ENCODE peak calls at places on chromosomes 2 and 18, in seven cellular contexts. D is lower lobe of right lung; U is activated CD4-positive, CD25-positive, alpha-beta regulatory T cell treated with anti-CD3 and anti-CD28 coated beads, Interleukin-2, amount 50 U/mL, for 16 hours; J is head of caudate nucleus; O is WERI-Rb-1; T is AG10803; C is heart right ventricle. N is an unnamed sample.

GRCh38 chr2:19046986-19047780 is 311.2 kb downstream of the OSR1 start:
- DNase-seq in D (no peak), U (no peak), J (no peak), O (no peak), T (no peak), C (peak; percentile 61), N (no peak)

GRCh38 chr18:48655460-48655859 is 116.6 kb downstream of the CTIF start:
- DNase-seq in D (no peak), U (no peak), J (no peak), O (no peak), T (no peak), C (no peak), N (no peak)

GRCh38 chr18:45122510-45122909 is 441.8 kb downstream of the SETBP1 start:
- DNase-seq in D (no peak), U (no peak), J (no peak), O (no peak), T (peak; percentile 36), C (no peak), N (no peak)

GRCh38 chr18:58247363-58247834 is 203.4 kb downstream of the NEDD4L start:
- DNase-seq in D (no peak), U (no peak), J (peak; percentile 70), O (no peak), T (no peak), C (peak; percentile 44), N (no peak)

GRCh38 chr2:179443175-179443574 is 178.5 kb upstream of the SESTD1 start:
- DNase-seq in D (no peak), U (no peak), J (no peak), O (no peak), T (no peak), C (no peak), N (no peak)

GRCh38 chr2:157194097-157194688 is 63.3 kb upstream of the GALNT5 start:
- DNase-seq in D (no peak), U (no peak), J (peak; percentile 39), O (no peak), T (peak; percentile 74), C (peak; percentile 28), N (no peak)

GRCh38 chr2:207767461-207768167 is 2.1 kb downstream of the FZD5 start:
- DNase-seq in D (peak; percentile 82), U (no peak), J (peak; percentile 70), O (peak; percentile 38), T (no peak), C (no peak), N (no peak)

GRCh38 chr2:57549642-57550102 is 496.9 kb upstream of the VRK2 start:
- DNase-seq in D (no peak), U (no peak), J (no peak), O (no peak), T (no peak), C (no peak), N (peak; percentile 1)

GRCh38 chr2:100902833-100903405 is 83.0 kb downstream of the NPAS2 start:
- DNase-seq in D (no peak), U (no peak), J (no peak), O (no peak), T (peak; percentile 95), C (no peak), N (peak; percentile 93)

GRCh38 chr2:2575870-2576386 is 244.9 kb upstream of the MYT1L start:
- DNase-seq in D (no peak), U (no peak), J (peak; percentile 35), O (no peak), T (no peak), C (no peak), N (no peak)

GRCh38 chr2:239291505-239292350 is 109.1 kb downstream of the HDAC4 start:
- DNase-seq in D (peak; percentile 21), U (no peak), J (peak; percentile 80), O (no peak), T (no peak), C (no peak), N (no peak)

GRCh38 chr18:13319629-13320028 is 101.1 kb downstream of the LDLRAD4 start:
- DNase-seq in D (no peak), U (no peak), J (no peak), O (no peak), T (no peak), C (no peak), N (no peak)

GRCh38 chr2:188813846-188814245 is 160.3 kb upstream of the COL3A1 start:
- DNase-seq in D (no peak), U (no peak), J (no peak), O (no peak), T (peak; percentile 55), C (no peak), N (peak; percentile 55)

GRCh38 chr2:235048549-235048948 is 96.7 kb downstream of the SH3BP4 start:
- DNase-seq in D (no peak), U (no peak), J (peak; percentile 38), O (no peak), T (no peak), C (peak; percentile 42), N (no peak)

GRCh38 chr18:76824136-76824676 is 1.8 kb downstream of the ZNF236 start:
- DNase-seq in D (no peak), U (no peak), J (no peak), O (no peak), T (no peak), C (no peak), N (no peak)

GRCh38 chr18:43129946-43130523 is 14.6 kb upstream of the RIT2 start:
- DNase-seq in D (no peak), U (no peak), J (no peak), O (no peak), T (peak; percentile 11), C (no peak), N (no peak)

GRCh38 chr18:23835506-23835905 is 146.3 kb downstream of the LAMA3 start:
- DNase-seq in D (no peak), U (no peak), J (no peak), O (no peak), T (peak; percentile 60), C (no peak), N (no peak)

GRCh38 chr18:46345181-46345465 is 240.9 kb downstream of the HAUS1 start:
- DNase-seq in D (no peak), U (no peak), J (no peak), O (no peak), T (no peak), C (no peak), N (no peak)

GRCh38 chr18:41731887-41732286 is 223.1 kb upstream of the PIK3C3 start:
- DNase-seq in D (no peak), U (no peak), J (no peak), O (no peak), T (no peak), C (no peak), N (no peak)

GRCh38 chr2:193502363-193503035 is 1307.8 kb upstream of the TMEFF2 start:
- DNase-seq in D (no peak), U (no peak), J (no peak), O (no peak), T (no peak), C (no peak), N (no peak)

GRCh38 chr2:237418300-237418699 is 4.3 kb upstream of the COL6A3 start:
- DNase-seq in D (no peak), U (no peak), J (no peak), O (no peak), T (peak; percentile 52), C (no peak), N (no peak)

GRCh38 chr18:68454511-68455228 is 260.2 kb downstream of the TMX3 start:
- DNase-seq in D (no peak), U (no peak), J (no peak), O (no peak), T (peak; percentile 59), C (no peak), N (no peak)

GRCh38 chr2:202109737-202110184 is 36.7 kb downstream of the KIAA2012 start:
- DNase-seq in D (no peak), U (no peak), J (no peak), O (no peak), T (peak; percentile 76), C (peak; percentile 13), N (peak; percentile 41)

GRCh38 chr2:232890896-232891601 is 21.0 kb downstream of the SNORC start:
- DNase-seq in D (peak; percentile 65), U (no peak), J (peak; percentile 46), O (peak; percentile 70), T (no peak), C (no peak), N (no peak)

GRCh38 chr2:234363011-234363487 is 133.8 kb downstream of the ARL4C start:
- DNase-seq in D (no peak), U (no peak), J (no peak), O (no peak), T (peak; percentile 70), C (no peak), N (no peak)

GRCh38 chr18:31246460-31246859 is 71.5 kb upstream of the DSG1 start:
- DNase-seq in D (no peak), U (no peak), J (no peak), O (no peak), T (no peak), C (no peak), N (no peak)

GRCh38 chr2:181394741-181395437 is 62.3 kb upstream of the ITGA4 start:
- DNase-seq in D (no peak), U (no peak), J (no peak), O (no peak), T (no peak), C (no peak), N (no peak)

GRCh38 chr18:49899647-49900330 is 86.5 kb upstream of the ACAA2 start:
- DNase-seq in D (no peak), U (no peak), J (no peak), O (peak; percentile 53), T (no peak), C (no peak), N (no peak)

GRCh38 chr2:158031371-158031770 is 70.3 kb upstream of the UPP2 start:
- DNase-seq in D (no peak), U (no peak), J (no peak), O (no peak), T (no peak), C (no peak), N (no peak)

GRCh38 chr2:152200562-152201465 is 25.3 kb upstream of the STAM2 start:
- DNase-seq in D (peak; percentile 63), U (no peak), J (peak; percentile 46), O (no peak), T (peak; percentile 93), C (peak; percentile 69), N (peak; percentile 94)

GRCh38 chr2:48356701-48357322 is 173.1 kb upstream of the STON1 start:
- DNase-seq in D (no peak), U (peak; percentile 33), J (no peak), O (no peak), T (peak; percentile 38), C (no peak), N (no peak)

GRCh38 chr2:100919316-100919715 is 82.8 kb upstream of the RPL31 start:
- DNase-seq in D (no peak), U (no peak), J (no peak), O (no peak), T (no peak), C (no peak), N (no peak)

GRCh38 chr2:172425336-172425735 is 2.0 kb upstream of the ITGA6 start:
- DNase-seq in D (no peak), U (no peak), J (no peak), O (peak; percentile 58), T (no peak), C (no peak), N (no peak)

GRCh38 chr18:48824231-48824970 is 126.4 kb downstream of the SMAD7 start:
- DNase-seq in D (peak; percentile 7), U (no peak), J (peak; percentile 18), O (peak; percentile 2), T (no peak), C (peak; percentile 2), N (no peak)

GRCh38 chr2:112765251-112765650 is 842 bp upstream of the CKAP2L start:
- DNase-seq in D (no peak), U (no peak), J (no peak), O (no peak), T (no peak), C (no peak), N (no peak)

N was measured in non-pigmented ciliary epithelial cell.